ENCODE peak calls at places on chromosomes 4 and X, in five cellular contexts. A is KG1, G is retinal pigment epithelial cell, M is COLO829, D is Peyer's patch. S is an unnamed sample.

GRCh38 chr4:147736458-147736857 is 4.6 kb downstream of the ARHGAP10 start:
- DNase-seq in D (no peak), A (no peak), M (no peak), G (no peak), S (no peak)

GRCh38 chr4:153326513-153326912 is 18.0 kb upstream of the MND1 start:
- DNase-seq in M (no peak), D (no peak), G (no peak), A (no peak), S (no peak)

GRCh38 chrX:72018277-72019112 is 107.8 kb downstream of the NHSL2 start:
- DNase-seq in D (peak), M (peak), A (peak), G (peak), S (peak)

GRCh38 chr4:152211936-152212675 is 323.8 kb downstream of the FBXW7 start:
- DNase-seq in A (no peak), D (no peak), M (no peak), G (no peak), S (no peak)

GRCh38 chrX:37812110-37812509 is 32.3 kb downstream of the CYBB start:
- DNase-seq in G (no peak), D (no peak), A (no peak), M (no peak), S (no peak)

GRCh38 chrX:17848545-17849265 is 12.4 kb downstream of the RAI2 start:
- DNase-seq in G (no peak), A (no peak), M (no peak), D (no peak), S (no peak)

GRCh38 chr4:26964512-26964911 is 103.9 kb downstream of the STIM2 start:
- DNase-seq in G (no peak), A (no peak), M (peak), D (no peak), S (no peak)

GRCh38 chrX:154761977-154762528 is 611 bp upstream of the DKC1 start:
- DNase-seq in M (no peak), G (no peak), D (no peak), A (peak), S (no peak)

GRCh38 chr4:8762951-8763735 is 108.5 kb downstream of the HMX1 start:
- DNase-seq in A (no peak), G (no peak), D (peak), M (no peak), S (no peak)

GRCh38 chrX:4380710-4381109 is 667.3 kb upstream of the PRKX start:
- DNase-seq in G (no peak), A (no peak), D (no peak), M (no peak), S (no peak)

GRCh38 chr4:114479595-114479994 is 119.0 kb upstream of the UGT8 start:
- DNase-seq in D (no peak), M (no peak), A (no peak), G (no peak), S (no peak)

GRCh38 chr4:126592088-126592487 is 1040.7 kb upstream of the INTU start:
- DNase-seq in M (no peak), G (no peak), A (no peak), D (no peak), S (no peak)

GRCh38 chr4:173013232-173013932 is 155.2 kb upstream of the GALNT7 start:
- DNase-seq in G (no peak), D (no peak), M (peak), A (peak), S (peak)

GRCh38 chrX:53251307-53251706 is 26.3 kb upstream of the KDM5C start:
- DNase-seq in M (no peak), D (no peak), A (no peak), G (no peak), S (no peak)

GRCh38 chr4:97770222-97770621 is 373.1 kb downstream of the STPG2 start:
- DNase-seq in M (no peak), A (no peak), D (no peak), G (no peak), S (no peak)

GRCh38 chr4:26022346-26022891 is 108.4 kb downstream of the SMIM20 start:
- DNase-seq in G (no peak), M (peak), A (no peak), D (no peak), S (no peak)

GRCh38 chrX:153767674-153768055 is 3.6 kb downstream of the PLXNB3 start:
- DNase-seq in D (no peak), G (no peak), A (no peak), M (no peak), S (no peak)

GRCh38 chr4:78518551-78518950 is 33.0 kb upstream of the ANXA3 start:
- DNase-seq in G (no peak), A (no peak), M (no peak), D (no peak), S (no peak)

GRCh38 chr4:26300314-26301307 is 20.2 kb upstream of the RBPJ start:
- DNase-seq in A (no peak), M (no peak), D (no peak), G (peak), S (no peak)

GRCh38 chrX:134020910-134021309 is 35.5 kb upstream of the GPC3 start:
- DNase-seq in M (no peak), A (no peak), G (no peak), D (no peak), S (no peak)

GRCh38 chr4:48369771-48370170 is 28.4 kb downstream of the SLAIN2 start:
- DNase-seq in M (no peak), A (no peak), G (no peak), D (no peak), S (no peak)

GRCh38 chrX:127947450-127947849 is 104.8 kb downstream of the ACTRT1 start:
- DNase-seq in D (no peak), M (no peak), A (no peak), G (no peak), S (no peak)

GRCh38 chr4:138749303-138749702 is 266.3 kb upstream of the NOCT start:
- DNase-seq in G (no peak), M (no peak), D (no peak), A (no peak), S (no peak)

GRCh38 chr4:126344472-126344871 is 1029.7 kb downstream of the FAT4 start:
- DNase-seq in G (no peak), A (no peak), D (no peak), M (no peak), S (no peak)

GRCh38 chr4:105624530-105624929 is 72.1 kb downstream of the ARHGEF38 start:
- DNase-seq in G (peak), M (no peak), A (no peak), D (peak), S (no peak)

GRCh38 chr4:19381068-19381467 is 870.6 kb upstream of the SLIT2 start:
- DNase-seq in D (no peak), A (no peak), G (peak), M (no peak), S (no peak)

GRCh38 chrX:3777416-3777815 is 64.0 kb upstream of the PRKX start:
- DNase-seq in M (no peak), G (no peak), A (no peak), D (no peak), S (no peak)

GRCh38 chr4:57113870-57114269 is 3.7 kb upstream of the IGFBP7 start:
- DNase-seq in D (no peak), A (no peak), G (no peak), M (no peak), S (no peak)

GRCh38 chrX:16836371-16836770 is 33.8 kb downstream of the RBBP7 start:
- DNase-seq in A (no peak), G (peak), D (peak), M (no peak), S (no peak)

GRCh38 chr4:172850838-172851237 is 317.8 kb upstream of the GALNT7 start:
- DNase-seq in A (no peak), D (no peak), M (peak), G (peak), S (no peak)

S was measured in T follicular helper cell.